ENCODE peak calls at places on chromosomes 1 and 21, in seven cellular contexts. One of them, this sample, is unnamed.

GRCh38 chr1:67688526-67689219 is 3.7 kb downstream of the GADD45A start:
- DNase-seq in CD8-positive, alpha-beta T cell: no peak
- DNase-seq in right lobe of liver: no peak
- DNase-seq in pancreas: no peak
- DNase-seq in esophagus squamous epithelium: no peak
- DNase-seq in MM.1S: no peak
- DNase-seq in left ventricle myocardium inferior: no peak
- DNase-seq in this sample: no peak

GRCh38 chr1:180881806-180882509 is 30.7 kb upstream of the KIAA1614 start:
- DNase-seq in CD8-positive, alpha-beta T cell: no peak
- DNase-seq in right lobe of liver: no peak
- DNase-seq in left ventricle myocardium inferior: no peak
- DNase-seq in esophagus squamous epithelium: no peak
- DNase-seq in MM.1S: peak; percentile 64
- DNase-seq in pancreas: no peak
- DNase-seq in this sample: peak; percentile 69

GRCh38 chr1:82420584-82420983 is 619.9 kb downstream of the ADGRL2 start:
- DNase-seq in left ventricle myocardium inferior: no peak
- DNase-seq in right lobe of liver: no peak
- DNase-seq in esophagus squamous epithelium: no peak
- DNase-seq in MM.1S: no peak
- DNase-seq in pancreas: no peak
- DNase-seq in CD8-positive, alpha-beta T cell: no peak
- DNase-seq in this sample: no peak

GRCh38 chr1:220887202-220887867 is 8.1 kb downstream of the HLX start:
- DNase-seq in left ventricle myocardium inferior: no peak
- DNase-seq in pancreas: no peak
- DNase-seq in CD8-positive, alpha-beta T cell: no peak
- DNase-seq in MM.1S: no peak
- DNase-seq in esophagus squamous epithelium: no peak
- DNase-seq in right lobe of liver: peak; percentile 32
- DNase-seq in this sample: no peak

GRCh38 chr1:219798283-219799030 is 129.9 kb downstream of the SLC30A10 start:
- DNase-seq in esophagus squamous epithelium: no peak
- DNase-seq in CD8-positive, alpha-beta T cell: no peak
- DNase-seq in left ventricle myocardium inferior: no peak
- DNase-seq in MM.1S: no peak
- DNase-seq in right lobe of liver: no peak
- DNase-seq in pancreas: no peak
- DNase-seq in this sample: no peak

GRCh38 chr1:38053416-38054091 is 7.0 kb upstream of the POU3F1 start:
- DNase-seq in right lobe of liver: no peak
- DNase-seq in pancreas: no peak
- DNase-seq in left ventricle myocardium inferior: no peak
- DNase-seq in esophagus squamous epithelium: no peak
- DNase-seq in MM.1S: no peak
- DNase-seq in CD8-positive, alpha-beta T cell: no peak
- DNase-seq in this sample: no peak

GRCh38 chr21:31221051-31221450 is 123.0 kb downstream of the TIAM1 start:
- DNase-seq in right lobe of liver: no peak
- DNase-seq in left ventricle myocardium inferior: no peak
- DNase-seq in esophagus squamous epithelium: no peak
- DNase-seq in MM.1S: no peak
- DNase-seq in CD8-positive, alpha-beta T cell: no peak
- DNase-seq in pancreas: no peak
- DNase-seq in this sample: no peak

GRCh38 chr1:6795661-6796060 is 10.4 kb downstream of the CAMTA1 start:
- DNase-seq in esophagus squamous epithelium: no peak
- DNase-seq in pancreas: no peak
- DNase-seq in MM.1S: no peak
- DNase-seq in right lobe of liver: no peak
- DNase-seq in left ventricle myocardium inferior: no peak
- DNase-seq in CD8-positive, alpha-beta T cell: no peak
- DNase-seq in this sample: no peak

GRCh38 chr1:67831850-67832513 is 1.3 kb downstream of the GNG12 start:
- DNase-seq in esophagus squamous epithelium: no peak
- DNase-seq in left ventricle myocardium inferior: peak; percentile 43
- DNase-seq in CD8-positive, alpha-beta T cell: no peak
- DNase-seq in pancreas: peak; percentile 49
- DNase-seq in right lobe of liver: peak; percentile 70
- DNase-seq in MM.1S: no peak
- DNase-seq in this sample: peak; percentile 52

GRCh38 chr1:11682287-11682771 is 1.4 kb upstream of the MAD2L2 start:
- DNase-seq in MM.1S: no peak
- DNase-seq in left ventricle myocardium inferior: no peak
- DNase-seq in right lobe of liver: no peak
- DNase-seq in CD8-positive, alpha-beta T cell: no peak
- DNase-seq in pancreas: no peak
- DNase-seq in esophagus squamous epithelium: no peak
- DNase-seq in this sample: no peak

GRCh38 chr1:27862671-27863551 is 9.4 kb upstream of the THEMIS2 start:
- DNase-seq in CD8-positive, alpha-beta T cell: no peak
- DNase-seq in left ventricle myocardium inferior: peak; percentile 49
- DNase-seq in esophagus squamous epithelium: no peak
- DNase-seq in right lobe of liver: no peak
- DNase-seq in pancreas: no peak
- DNase-seq in MM.1S: no peak
- DNase-seq in this sample: peak; percentile 48

GRCh38 chr1:200351826-200352549 is 57.8 kb downstream of the ZNF281 start:
- DNase-seq in esophagus squamous epithelium: no peak
- DNase-seq in MM.1S: peak; percentile 83
- DNase-seq in right lobe of liver: no peak
- DNase-seq in CD8-positive, alpha-beta T cell: peak; percentile 27
- DNase-seq in pancreas: no peak
- DNase-seq in left ventricle myocardium inferior: no peak
- DNase-seq in this sample: peak; percentile 37

GRCh38 chr1:51952638-51953037 is 37.9 kb downstream of the RAB3B start:
- DNase-seq in esophagus squamous epithelium: no peak
- DNase-seq in right lobe of liver: no peak
- DNase-seq in left ventricle myocardium inferior: no peak
- DNase-seq in CD8-positive, alpha-beta T cell: no peak
- DNase-seq in pancreas: no peak
- DNase-seq in MM.1S: peak; percentile 12
- DNase-seq in this sample: peak; percentile 29

GRCh38 chr1:152657677-152658076 is 5.5 kb upstream of the LCE2D start:
- DNase-seq in esophagus squamous epithelium: no peak
- DNase-seq in CD8-positive, alpha-beta T cell: no peak
- DNase-seq in left ventricle myocardium inferior: no peak
- DNase-seq in MM.1S: no peak
- DNase-seq in pancreas: no peak
- DNase-seq in right lobe of liver: no peak
- DNase-seq in this sample: no peak

GRCh38 chr1:32239790-32240139 is 7.3 kb upstream of the FAM167B start:
- DNase-seq in esophagus squamous epithelium: no peak
- DNase-seq in right lobe of liver: no peak
- DNase-seq in CD8-positive, alpha-beta T cell: no peak
- DNase-seq in left ventricle myocardium inferior: no peak
- DNase-seq in MM.1S: no peak
- DNase-seq in pancreas: peak; percentile 43
- DNase-seq in this sample: no peak

GRCh38 chr1:202270871-202271326 is 70.8 kb downstream of the UBE2T start:
- DNase-seq in esophagus squamous epithelium: no peak
- DNase-seq in pancreas: no peak
- DNase-seq in MM.1S: no peak
- DNase-seq in right lobe of liver: no peak
- DNase-seq in CD8-positive, alpha-beta T cell: no peak
- DNase-seq in left ventricle myocardium inferior: no peak
- DNase-seq in this sample: no peak

GRCh38 chr1:76284842-76285241 is 210.3 kb downstream of the ST6GALNAC3 start:
- DNase-seq in pancreas: no peak
- DNase-seq in CD8-positive, alpha-beta T cell: no peak
- DNase-seq in MM.1S: no peak
- DNase-seq in esophagus squamous epithelium: no peak
- DNase-seq in left ventricle myocardium inferior: no peak
- DNase-seq in right lobe of liver: no peak
- DNase-seq in this sample: no peak

GRCh38 chr1:67690018-67690363 is 5.0 kb downstream of the GADD45A start:
- DNase-seq in MM.1S: no peak
- DNase-seq in right lobe of liver: no peak
- DNase-seq in pancreas: no peak
- DNase-seq in esophagus squamous epithelium: no peak
- DNase-seq in left ventricle myocardium inferior: no peak
- DNase-seq in CD8-positive, alpha-beta T cell: no peak
- DNase-seq in this sample: no peak

GRCh38 chr1:171486048-171486519 is 754 bp downstream of the PRRC2C start:
- DNase-seq in MM.1S: peak; percentile 68
- DNase-seq in left ventricle myocardium inferior: no peak
- DNase-seq in right lobe of liver: no peak
- DNase-seq in CD8-positive, alpha-beta T cell: peak; percentile 93
- DNase-seq in pancreas: no peak
- DNase-seq in esophagus squamous epithelium: no peak
- DNase-seq in this sample: peak; percentile 46

GRCh38 chr1:1112237-1112985 is 3.5 kb downstream of the C1orf159 start:
- DNase-seq in pancreas: no peak
- DNase-seq in right lobe of liver: no peak
- DNase-seq in left ventricle myocardium inferior: peak; percentile 11
- DNase-seq in MM.1S: no peak
- DNase-seq in CD8-positive, alpha-beta T cell: no peak
- DNase-seq in esophagus squamous epithelium: no peak
- DNase-seq in this sample: no peak

GRCh38 chr1:180083164-180083563 is 71.5 kb upstream of the QSOX1 start:
- DNase-seq in left ventricle myocardium inferior: no peak
- DNase-seq in MM.1S: no peak
- DNase-seq in right lobe of liver: no peak
- DNase-seq in pancreas: no peak
- DNase-seq in CD8-positive, alpha-beta T cell: no peak
- DNase-seq in esophagus squamous epithelium: no peak
- DNase-seq in this sample: no peak

GRCh38 chr1:212346586-212346985 is 61.4 kb downstream of the PPP2R5A start:
- DNase-seq in esophagus squamous epithelium: no peak
- DNase-seq in left ventricle myocardium inferior: no peak
- DNase-seq in CD8-positive, alpha-beta T cell: no peak
- DNase-seq in right lobe of liver: no peak
- DNase-seq in MM.1S: no peak
- DNase-seq in pancreas: no peak
- DNase-seq in this sample: no peak

GRCh38 chr1:115251856-115252255 is 86.2 kb downstream of the NGF start:
- DNase-seq in pancreas: no peak
- DNase-seq in CD8-positive, alpha-beta T cell: no peak
- DNase-seq in left ventricle myocardium inferior: no peak
- DNase-seq in MM.1S: no peak
- DNase-seq in esophagus squamous epithelium: no peak
- DNase-seq in right lobe of liver: no peak
- DNase-seq in this sample: no peak

GRCh38 chr21:37063433-37063832 is 9.4 kb downstream of the PIGP start:
- DNase-seq in right lobe of liver: no peak
- DNase-seq in left ventricle myocardium inferior: no peak
- DNase-seq in MM.1S: no peak
- DNase-seq in esophagus squamous epithelium: no peak
- DNase-seq in CD8-positive, alpha-beta T cell: no peak
- DNase-seq in pancreas: no peak
- DNase-seq in this sample: no peak

GRCh38 chr1:228349701-228350171 is 56.9 kb downstream of the TRIM11 start:
- DNase-seq in left ventricle myocardium inferior: peak; percentile 7
- DNase-seq in MM.1S: no peak
- DNase-seq in pancreas: no peak
- DNase-seq in CD8-positive, alpha-beta T cell: peak; percentile 12
- DNase-seq in right lobe of liver: peak; percentile 13
- DNase-seq in esophagus squamous epithelium: no peak
- DNase-seq in this sample: no peak

GRCh38 chr1:198890531-198890930 is 251.7 kb downstream of the PTPRC start:
- DNase-seq in CD8-positive, alpha-beta T cell: no peak
- DNase-seq in pancreas: no peak
- DNase-seq in left ventricle myocardium inferior: no peak
- DNase-seq in esophagus squamous epithelium: no peak
- DNase-seq in MM.1S: no peak
- DNase-seq in right lobe of liver: no peak
- DNase-seq in this sample: no peak

DNA sequence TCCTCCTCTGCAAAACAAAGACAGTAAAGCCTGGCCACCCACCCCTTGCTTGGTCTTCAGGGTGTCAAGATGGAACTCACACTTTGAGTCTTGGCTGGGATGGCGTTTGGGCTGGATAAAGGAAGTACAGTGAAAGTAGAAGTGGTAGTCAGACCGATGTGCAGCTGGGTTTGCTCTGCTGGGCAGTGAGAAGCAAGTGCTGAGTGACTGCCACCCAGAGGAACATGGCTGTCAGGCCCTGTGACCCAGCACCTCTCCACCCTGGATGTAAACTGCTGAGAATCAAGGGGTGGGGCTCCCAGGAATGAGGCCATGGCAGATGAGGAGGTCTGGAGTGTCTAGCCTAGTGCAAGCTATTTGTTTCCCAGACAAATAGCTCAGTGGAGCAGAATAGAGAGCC is 51.2 kb downstream of the POFUT2 start:
- DNase-seq in left ventricle myocardium inferior: no peak
- DNase-seq in CD8-positive, alpha-beta T cell: no peak
- DNase-seq in pancreas: no peak
- DNase-seq in right lobe of liver: no peak
- DNase-seq in esophagus squamous epithelium: no peak
- DNase-seq in MM.1S: no peak
- DNase-seq in this sample: no peak
- TF ChIP-seq CTCF in left ventricle myocardium inferior: no peak
- TF ChIP-seq CTCF in CD8-positive, alpha-beta T cell: no peak
- TF ChIP-seq CTCF in pancreas: no peak
- TF ChIP-seq CTCF in right lobe of liver: no peak
- TF ChIP-seq CTCF in esophagus squamous epithelium: no peak
- TF ChIP-seq CTCF in MM.1S: no peak
- TF ChIP-seq CTCF in this sample: no peak

GRCh38 chr1:91440845-91441244 is 36.2 kb upstream of the HFM1 start:
- DNase-seq in esophagus squamous epithelium: no peak
- DNase-seq in CD8-positive, alpha-beta T cell: no peak
- DNase-seq in right lobe of liver: no peak
- DNase-seq in pancreas: no peak
- DNase-seq in left ventricle myocardium inferior: no peak
- DNase-seq in MM.1S: no peak
- DNase-seq in this sample: no peak
- TF ChIP-seq CTCF in esophagus squamous epithelium: peak; percentile 17
- TF ChIP-seq CTCF in CD8-positive, alpha-beta T cell: no peak
- TF ChIP-seq CTCF in right lobe of liver: no peak
- TF ChIP-seq CTCF in pancreas: no peak
- TF ChIP-seq CTCF in left ventricle myocardium inferior: peak; percentile 41
- TF ChIP-seq CTCF in MM.1S: no peak
- TF ChIP-seq CTCF in this sample: no peak

GRCh38 chr1:155859234-155859829 is at the start of gene SYT11:
- DNase-seq in left ventricle myocardium inferior: peak; percentile 95
- DNase-seq in esophagus squamous epithelium: peak; percentile 53
- DNase-seq in MM.1S: peak; percentile 100
- DNase-seq in pancreas: peak; percentile 95
- DNase-seq in right lobe of liver: peak; percentile 95
- DNase-seq in CD8-positive, alpha-beta T cell: peak; percentile 93
- DNase-seq in this sample: peak; percentile 92
- TF ChIP-seq CTCF in left ventricle myocardium inferior: peak; percentile 18
- TF ChIP-seq CTCF in esophagus squamous epithelium: no peak
- TF ChIP-seq CTCF in MM.1S: no peak
- TF ChIP-seq CTCF in pancreas: no peak
- TF ChIP-seq CTCF in right lobe of liver: peak; percentile 5
- TF ChIP-seq CTCF in CD8-positive, alpha-beta T cell: no peak
- TF ChIP-seq CTCF in this sample: no peak

DNA sequence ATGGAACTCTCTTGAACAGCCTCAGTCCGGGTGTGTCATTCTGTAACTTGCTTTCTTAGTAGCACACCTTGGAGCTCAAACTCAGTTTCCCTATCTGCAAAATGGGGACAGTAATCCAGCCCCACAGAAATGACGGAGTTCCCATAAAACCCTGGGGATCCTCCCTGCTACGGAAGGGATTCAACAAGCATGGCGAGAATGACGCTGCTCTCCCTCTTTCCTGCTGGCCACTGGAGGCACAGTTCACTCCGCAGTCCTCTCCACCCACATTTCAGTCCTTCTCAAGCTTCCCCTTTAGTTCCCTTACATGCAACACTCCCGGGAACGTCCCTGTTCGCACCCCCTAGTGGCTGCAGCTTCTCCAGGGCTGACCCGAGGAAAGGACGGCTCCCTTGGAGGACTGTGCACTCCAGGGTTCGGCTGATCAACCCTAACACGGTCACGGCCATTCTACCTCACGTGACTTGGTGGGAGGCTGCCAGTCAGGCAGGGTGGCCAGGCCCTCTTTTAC is 20.6 kb downstream of the RUNX3 start:
- DNase-seq in pancreas: peak; percentile 28
- DNase-seq in left ventricle myocardium inferior: peak; percentile 41
- DNase-seq in MM.1S: no peak
- DNase-seq in right lobe of liver: peak; percentile 62
- DNase-seq in CD8-positive, alpha-beta T cell: no peak
- DNase-seq in esophagus squamous epithelium: no peak
- DNase-seq in this sample: no peak
- TF ChIP-seq CTCF in pancreas: peak; percentile 14
- TF ChIP-seq CTCF in left ventricle myocardium inferior: peak; percentile 47
- TF ChIP-seq CTCF in MM.1S: no peak
- TF ChIP-seq CTCF in right lobe of liver: peak; percentile 40
- TF ChIP-seq CTCF in CD8-positive, alpha-beta T cell: no peak
- TF ChIP-seq CTCF in esophagus squamous epithelium: peak; percentile 50
- TF ChIP-seq CTCF in this sample: peak; percentile 13